ENCODE peak calls at places on chromosomes 7 and 10, in seven cellular contexts. D, U, M, P, H, L and A are unnamed samples.

GRCh38 chr7:153509763-153510162 is 542.4 kb upstream of the DPP6 start:
- DNase-seq in H (no peak), M (no peak), D (no peak), P (no peak), U (no peak), L (no peak), A (no peak)

GRCh38 chr7:78134256-78134655 is 335.7 kb downstream of the PHTF2 start:
- DNase-seq in M (peak), H (peak), U (peak), D (peak), L (peak), P (peak), A (peak)

GRCh38 chr7:139777304-139777890 is 401 bp downstream of the HIPK2 start:
- DNase-seq in U (peak), M (no peak), P (peak), L (peak), H (peak), D (peak), A (peak)

GRCh38 chr7:16504019-16504418 is 22.6 kb upstream of the LRRC72 start:
- DNase-seq in P (peak), U (no peak), D (no peak), M (no peak), L (no peak), H (peak), A (no peak)

GRCh38 chr7:127514499-127514898 is 70.9 kb downstream of the GCC1 start:
- DNase-seq in M (peak), P (peak), L (peak), H (peak), D (peak), U (peak), A (peak)

GRCh38 chr10:24957624-24958435 is 5.4 kb upstream of the PRTFDC1 start:
- DNase-seq in P (peak), D (no peak), M (peak), L (no peak), U (no peak), H (peak), A (no peak)

GRCh38 chr7:116316838-116317612 is 106.7 kb downstream of the TES start:
- DNase-seq in L (no peak), D (peak), U (no peak), P (peak), H (peak), M (peak), A (peak)

GRCh38 chr7:142799483-142799882 is 28.7 kb downstream of the PRSS2 start:
- DNase-seq in P (no peak), L (no peak), M (no peak), H (no peak), U (no peak), D (no peak), A (no peak)

GRCh38 chr10:278707-279106 is 143.5 kb downstream of the ZMYND11 start:
- DNase-seq in M (no peak), D (no peak), L (no peak), H (no peak), U (no peak), P (no peak), A (no peak)

DNA sequence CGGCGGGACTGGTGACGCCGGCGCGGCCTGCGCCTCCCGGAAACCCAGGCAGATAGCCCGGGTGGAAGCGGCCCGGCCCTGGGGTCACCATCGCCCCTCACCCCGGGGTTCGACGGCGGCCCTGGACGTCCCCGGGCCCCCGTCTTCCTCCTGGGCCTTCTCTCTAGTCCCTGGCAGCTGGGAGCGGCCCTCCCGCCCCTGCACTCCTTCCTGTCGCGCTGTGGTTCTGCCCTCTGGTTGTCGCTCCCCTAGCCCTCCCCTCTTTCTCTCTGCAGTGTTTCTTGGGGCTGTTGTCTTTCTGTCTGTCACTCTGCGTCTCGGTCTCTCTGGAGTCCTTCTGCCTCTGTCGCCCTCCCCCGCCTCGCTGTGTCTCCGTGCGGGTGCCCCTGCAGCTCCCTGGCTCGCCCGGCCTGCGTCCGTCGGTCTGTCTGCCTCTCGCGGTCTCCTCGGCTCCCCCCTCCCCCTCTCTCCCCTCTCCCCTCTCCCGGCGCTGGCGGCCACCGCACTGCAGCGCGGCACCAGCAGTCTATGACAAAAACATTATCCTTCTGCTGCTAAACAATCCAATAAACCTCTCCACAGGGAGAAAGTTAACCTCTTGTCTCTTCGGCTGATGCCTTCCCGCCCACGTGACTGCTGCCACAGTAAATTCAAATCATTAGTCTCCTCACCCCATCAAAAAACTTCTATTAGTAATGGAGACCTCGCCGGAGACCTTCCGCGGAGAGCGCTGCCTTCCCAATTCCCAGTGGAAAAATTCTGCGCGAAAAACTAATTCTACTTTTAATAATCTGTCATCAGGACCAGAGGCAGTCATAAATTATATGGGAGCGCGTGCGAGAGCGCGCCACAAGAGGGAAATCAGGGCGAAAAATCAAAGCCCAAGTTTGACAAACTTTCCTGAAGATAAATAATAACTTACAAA is 90.3 kb upstream of the PAX2 start:
- DNase-seq in P (no peak), H (peak), L (peak), D (peak), U (no peak), M (no peak), A (no peak)
- TF ChIP-seq EZH2 in P (no peak), H (peak), L (peak), D (peak), U (peak), M (no peak), A (peak)

DNA sequence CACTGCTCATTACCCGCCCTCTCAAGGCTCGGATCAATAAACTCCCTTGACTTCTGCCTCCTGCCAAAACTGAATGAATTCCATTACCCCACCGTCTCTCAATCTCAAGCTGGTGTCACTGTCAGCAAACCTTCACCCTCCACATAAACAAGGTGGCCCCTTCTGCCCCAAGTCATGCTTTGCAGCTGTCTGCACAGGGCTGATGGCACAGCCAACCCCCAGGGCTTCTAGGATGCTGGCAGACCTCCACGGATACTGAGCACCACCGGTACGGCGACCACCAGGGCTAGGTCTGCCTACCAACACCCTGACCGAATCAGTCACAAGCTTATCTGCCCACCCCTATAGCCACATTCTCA is 46.1 kb downstream of the PARD3 start:
- DNase-seq in P (no peak), L (no peak), D (no peak), H (no peak), U (no peak), M (no peak), A (no peak)
- TF ChIP-seq EZH2phosphoT487 in P (no peak), L (no peak), D (no peak), H (no peak), U (no peak), M (no peak), A (no peak)

GRCh38 chr7:150988230-150989226 is 2.3 kb upstream of the NOS3 start:
- DNase-seq in P (peak), M (no peak), L (peak), U (peak), H (peak), D (peak), A (peak)
- TF ChIP-seq EZH2 in P (no peak), M (no peak), L (no peak), U (no peak), H (no peak), D (no peak), A (no peak)

GRCh38 chr7:151351027-151351426 is 9.4 kb downstream of the NUB1 start:
- DNase-seq in U (no peak), L (peak), P (no peak), D (peak), M (no peak), H (no peak), A (no peak)
- TF ChIP-seq EZH2phosphoT487 in U (no peak), L (no peak), P (no peak), D (no peak), M (no peak), H (no peak), A (no peak)